ENCODE peak calls at places on chromosomes 7 and 10, in four cellular contexts. One of them, this sample, is unnamed.

GRCh38 chr10:121332353-121332752 is 265.9 kb downstream of the FGFR2 start:
- DNase-seq in AG04449: no peak
- DNase-seq in activated T-helper 1 cell treated with Interleukin-2 at 50 U/mL for 16 hours: no peak
- DNase-seq in A549: no peak
- DNase-seq in this sample: no peak

GRCh38 chr10:27724287-27724686 is 21.3 kb downstream of the MKX start:
- DNase-seq in AG04449: no peak
- DNase-seq in activated T-helper 1 cell treated with Interleukin-2 at 50 U/mL for 16 hours: no peak
- DNase-seq in A549: no peak
- DNase-seq in this sample: no peak

GRCh38 chr7:138309186-138309585 is 150.9 kb upstream of the TRIM24 start:
- DNase-seq in AG04449: no peak
- DNase-seq in activated T-helper 1 cell treated with Interleukin-2 at 50 U/mL for 16 hours: no peak
- DNase-seq in A549: no peak
- DNase-seq in this sample: no peak

GRCh38 chr7:3179456-3179855 is 121.6 kb upstream of the SDK1 start:
- DNase-seq in A549: no peak
- DNase-seq in activated T-helper 1 cell treated with Interleukin-2 at 50 U/mL for 16 hours: no peak
- DNase-seq in AG04449: no peak
- DNase-seq in this sample: no peak

GRCh38 chr7:73526892-73527821 is 5.1 kb upstream of the BAZ1B start:
- DNase-seq in activated T-helper 1 cell treated with Interleukin-2 at 50 U/mL for 16 hours: no peak
- DNase-seq in A549: no peak
- DNase-seq in AG04449: no peak
- DNase-seq in this sample: peak; percentile 81

GRCh38 chr7:101315336-101315735 is 6.3 kb downstream of the IFT22 start:
- DNase-seq in A549: peak; percentile 78
- DNase-seq in activated T-helper 1 cell treated with Interleukin-2 at 50 U/mL for 16 hours: peak; percentile 10
- DNase-seq in AG04449: no peak
- DNase-seq in this sample: no peak

GRCh38 chr7:42994096-42994495 is 61.9 kb downstream of the MRPL32 start:
- DNase-seq in AG04449: no peak
- DNase-seq in activated T-helper 1 cell treated with Interleukin-2 at 50 U/mL for 16 hours: no peak
- DNase-seq in A549: no peak
- DNase-seq in this sample: no peak

GRCh38 chr7:18590744-18591340 is 95.3 kb downstream of the HDAC9 start:
- DNase-seq in activated T-helper 1 cell treated with Interleukin-2 at 50 U/mL for 16 hours: no peak
- DNase-seq in AG04449: peak; percentile 19
- DNase-seq in A549: peak; percentile 49
- DNase-seq in this sample: peak; percentile 95

GRCh38 chr7:132457658-132458057 is 118.6 kb downstream of the PLXNA4 start:
- DNase-seq in AG04449: no peak
- DNase-seq in A549: no peak
- DNase-seq in activated T-helper 1 cell treated with Interleukin-2 at 50 U/mL for 16 hours: no peak
- DNase-seq in this sample: no peak

GRCh38 chr10:51843966-51844365 is 144.6 kb upstream of the CSTF2T start:
- DNase-seq in AG04449: no peak
- DNase-seq in activated T-helper 1 cell treated with Interleukin-2 at 50 U/mL for 16 hours: no peak
- DNase-seq in A549: no peak
- DNase-seq in this sample: no peak

GRCh38 chr7:37212526-37212925 is 236.1 kb downstream of the ELMO1 start:
- DNase-seq in A549: no peak
- DNase-seq in AG04449: no peak
- DNase-seq in activated T-helper 1 cell treated with Interleukin-2 at 50 U/mL for 16 hours: no peak
- DNase-seq in this sample: no peak

GRCh38 chr7:53315986-53316385 is 280.6 kb downstream of the POM121L12 start:
- DNase-seq in activated T-helper 1 cell treated with Interleukin-2 at 50 U/mL for 16 hours: no peak
- DNase-seq in A549: no peak
- DNase-seq in AG04449: no peak
- DNase-seq in this sample: no peak

GRCh38 chr10:35089641-35090161 is 440 bp downstream of the CUL2 start:
- DNase-seq in activated T-helper 1 cell treated with Interleukin-2 at 50 U/mL for 16 hours: no peak
- DNase-seq in A549: no peak
- DNase-seq in AG04449: no peak
- DNase-seq in this sample: no peak

GRCh38 chr7:1512781-1513656 is 8.8 kb upstream of the INTS1 start:
- DNase-seq in AG04449: peak; percentile 26
- DNase-seq in A549: peak; percentile 94
- DNase-seq in activated T-helper 1 cell treated with Interleukin-2 at 50 U/mL for 16 hours: peak; percentile 25
- DNase-seq in this sample: no peak

GRCh38 chr10:79374312-79375191 is 27.3 kb downstream of the PPIF start:
- DNase-seq in activated T-helper 1 cell treated with Interleukin-2 at 50 U/mL for 16 hours: peak; percentile 55
- DNase-seq in A549: peak; percentile 62
- DNase-seq in AG04449: no peak
- DNase-seq in this sample: no peak

GRCh38 chr10:7318836-7319235 is 92.0 kb downstream of the SFMBT2 start:
- DNase-seq in activated T-helper 1 cell treated with Interleukin-2 at 50 U/mL for 16 hours: no peak
- DNase-seq in AG04449: no peak
- DNase-seq in A549: no peak
- DNase-seq in this sample: no peak

This sample was measured in SK-N-MC.